ENCODE peak calls at places on chromosomes 3 and 15, in ten cellular contexts. One of them, this sample, is unnamed.

GRCh38 chr3:43733459-43734384 is 43.0 kb downstream of the ABHD5 start:
- DNase-seq in osteoblast: no peak
- DNase-seq in brain microvascular endothelial cell: peak; percentile 71
- DNase-seq in HepG2: no peak
- DNase-seq in caudate nucleus: no peak
- DNase-seq in tibial nerve: no peak
- DNase-seq in GM23248: peak; percentile 90
- DNase-seq in CD4-positive, CD25-positive, alpha-beta regulatory T cell: no peak
- DNase-seq in PC-9: no peak
- DNase-seq in HL-60: no peak
- DNase-seq in this sample: no peak

GRCh38 chr15:99251436-99251821 is at the start of gene LRRC28:
- DNase-seq in brain microvascular endothelial cell: no peak
- DNase-seq in HepG2: peak; percentile 20
- DNase-seq in GM23248: no peak
- DNase-seq in caudate nucleus: no peak
- DNase-seq in HL-60: no peak
- DNase-seq in osteoblast: no peak
- DNase-seq in CD4-positive, CD25-positive, alpha-beta regulatory T cell: no peak
- DNase-seq in PC-9: no peak
- DNase-seq in tibial nerve: no peak
- DNase-seq in this sample: no peak

GRCh38 chr3:190671658-190672057 is 157.8 kb downstream of the IL1RAP start:
- DNase-seq in brain microvascular endothelial cell: peak; percentile 24
- DNase-seq in GM23248: peak; percentile 34
- DNase-seq in caudate nucleus: no peak
- DNase-seq in PC-9: no peak
- DNase-seq in tibial nerve: no peak
- DNase-seq in CD4-positive, CD25-positive, alpha-beta regulatory T cell: no peak
- DNase-seq in HL-60: no peak
- DNase-seq in HepG2: no peak
- DNase-seq in osteoblast: no peak
- DNase-seq in this sample: no peak

GRCh38 chr3:42526616-42527367 is 24.3 kb downstream of the VIPR1 start:
- DNase-seq in CD4-positive, CD25-positive, alpha-beta regulatory T cell: peak; percentile 73
- DNase-seq in PC-9: no peak
- DNase-seq in tibial nerve: no peak
- DNase-seq in HL-60: no peak
- DNase-seq in caudate nucleus: no peak
- DNase-seq in GM23248: no peak
- DNase-seq in osteoblast: peak; percentile 73
- DNase-seq in brain microvascular endothelial cell: no peak
- DNase-seq in HepG2: no peak
- DNase-seq in this sample: no peak

GRCh38 chr3:155497930-155498647 is 204.6 kb upstream of the STRIT1 start:
- DNase-seq in tibial nerve: no peak
- DNase-seq in PC-9: peak; percentile 68
- DNase-seq in brain microvascular endothelial cell: peak; percentile 92
- DNase-seq in osteoblast: peak; percentile 87
- DNase-seq in HL-60: no peak
- DNase-seq in HepG2: peak; percentile 7
- DNase-seq in CD4-positive, CD25-positive, alpha-beta regulatory T cell: no peak
- DNase-seq in GM23248: peak; percentile 94
- DNase-seq in caudate nucleus: no peak
- DNase-seq in this sample: no peak

GRCh38 chr3:59820352-59820934 is 770.6 kb upstream of the CFAP20DC start:
- DNase-seq in HepG2: no peak
- DNase-seq in GM23248: peak; percentile 71
- DNase-seq in caudate nucleus: no peak
- DNase-seq in CD4-positive, CD25-positive, alpha-beta regulatory T cell: no peak
- DNase-seq in HL-60: no peak
- DNase-seq in PC-9: peak; percentile 64
- DNase-seq in tibial nerve: no peak
- DNase-seq in osteoblast: peak; percentile 52
- DNase-seq in brain microvascular endothelial cell: peak; percentile 43
- DNase-seq in this sample: no peak

GRCh38 chr3:127145266-127145665 is 47.7 kb upstream of the PRR23E start:
- DNase-seq in tibial nerve: no peak
- DNase-seq in brain microvascular endothelial cell: no peak
- DNase-seq in PC-9: no peak
- DNase-seq in caudate nucleus: no peak
- DNase-seq in CD4-positive, CD25-positive, alpha-beta regulatory T cell: no peak
- DNase-seq in HL-60: no peak
- DNase-seq in HepG2: no peak
- DNase-seq in osteoblast: no peak
- DNase-seq in GM23248: no peak
- DNase-seq in this sample: no peak

GRCh38 chr3:182583545-182583944 is 209.8 kb upstream of the ATP11B start:
- DNase-seq in tibial nerve: no peak
- DNase-seq in osteoblast: no peak
- DNase-seq in HL-60: no peak
- DNase-seq in caudate nucleus: no peak
- DNase-seq in CD4-positive, CD25-positive, alpha-beta regulatory T cell: no peak
- DNase-seq in GM23248: no peak
- DNase-seq in HepG2: no peak
- DNase-seq in brain microvascular endothelial cell: no peak
- DNase-seq in PC-9: no peak
- DNase-seq in this sample: no peak

DNA sequence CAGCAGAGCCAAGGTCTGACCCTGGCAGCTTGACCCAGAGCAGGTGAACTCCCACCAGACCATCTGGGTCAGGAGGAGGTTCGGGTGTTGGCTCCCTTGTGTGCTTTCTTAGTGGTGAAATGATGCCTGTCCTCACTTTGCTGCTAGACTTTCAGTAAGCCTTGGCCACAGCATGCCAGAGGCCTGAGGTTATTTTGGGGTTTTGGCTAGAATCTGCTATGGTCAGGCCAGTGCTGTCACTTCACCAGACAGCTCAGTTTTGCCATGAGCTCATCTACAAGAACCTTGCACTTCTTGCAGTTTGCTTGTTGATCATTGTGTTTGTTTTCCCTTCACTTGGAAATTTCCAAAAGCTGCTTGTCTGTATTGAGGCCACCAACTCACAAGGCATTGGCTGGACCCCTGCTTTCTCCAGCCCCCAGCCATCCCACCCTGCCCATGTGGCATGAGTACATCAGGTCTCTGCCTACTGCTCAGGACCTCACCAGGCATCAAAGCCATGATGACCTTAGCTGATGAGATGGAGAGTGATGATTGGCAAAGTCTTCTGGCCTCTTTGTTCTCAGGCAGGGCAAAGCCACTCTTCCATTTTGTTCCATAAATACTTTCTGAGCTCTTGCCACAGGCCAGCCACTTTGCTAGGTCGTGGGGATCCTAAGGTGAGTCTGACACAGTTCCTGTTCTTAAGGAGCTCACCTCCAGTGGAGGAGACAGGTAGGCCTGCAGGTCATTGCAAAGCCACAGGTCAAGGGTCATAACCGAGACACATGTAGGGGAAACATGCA is 122.6 kb downstream of the ARNT2 start:
- DNase-seq in GM23248: peak; percentile 92
- DNase-seq in brain microvascular endothelial cell: peak; percentile 60
- DNase-seq in HepG2: no peak
- DNase-seq in HL-60: no peak
- DNase-seq in osteoblast: peak; percentile 53
- DNase-seq in caudate nucleus: no peak
- DNase-seq in PC-9: no peak
- DNase-seq in CD4-positive, CD25-positive, alpha-beta regulatory T cell: no peak
- DNase-seq in tibial nerve: no peak
- DNase-seq in this sample: no peak
- H3K27ac ChIP-seq in GM23248: peak overlapping the region; percentile 59
- H3K27ac ChIP-seq in brain microvascular endothelial cell: no peak overlapping the region
- H3K27ac ChIP-seq in HepG2: no peak overlapping the region
- H3K27ac ChIP-seq in HL-60: no peak overlapping the region
- H3K27ac ChIP-seq in osteoblast: peak overlapping the region; percentile 88
- H3K27ac ChIP-seq in caudate nucleus: no peak overlapping the region
- H3K27ac ChIP-seq in PC-9: no peak overlapping the region
- H3K27ac ChIP-seq in CD4-positive, CD25-positive, alpha-beta regulatory T cell: no peak overlapping the region
- H3K27ac ChIP-seq in tibial nerve: no peak overlapping the region
- H3K27ac ChIP-seq in this sample: no peak overlapping the region

GRCh38 chr3:128493221-128494151 is 485 bp upstream of the GATA2 start:
- DNase-seq in HL-60: no peak
- DNase-seq in caudate nucleus: no peak
- DNase-seq in brain microvascular endothelial cell: no peak
- DNase-seq in GM23248: peak; percentile 38
- DNase-seq in HepG2: no peak
- DNase-seq in PC-9: no peak
- DNase-seq in CD4-positive, CD25-positive, alpha-beta regulatory T cell: no peak
- DNase-seq in tibial nerve: no peak
- DNase-seq in osteoblast: peak; percentile 85
- DNase-seq in this sample: no peak

GRCh38 chr3:128491071-128491899 is 1.7 kb downstream of the GATA2 start:
- DNase-seq in HL-60: no peak
- DNase-seq in GM23248: peak; percentile 35
- DNase-seq in PC-9: no peak
- DNase-seq in HepG2: no peak
- DNase-seq in tibial nerve: no peak
- DNase-seq in brain microvascular endothelial cell: no peak
- DNase-seq in CD4-positive, CD25-positive, alpha-beta regulatory T cell: no peak
- DNase-seq in osteoblast: peak; percentile 94
- DNase-seq in caudate nucleus: no peak
- DNase-seq in this sample: no peak

GRCh38 chr3:128494152-128494650 is 1.2 kb upstream of the GATA2 start:
- DNase-seq in brain microvascular endothelial cell: no peak
- DNase-seq in tibial nerve: no peak
- DNase-seq in osteoblast: peak; percentile 71
- DNase-seq in HL-60: no peak
- DNase-seq in HepG2: no peak
- DNase-seq in GM23248: no peak
- DNase-seq in CD4-positive, CD25-positive, alpha-beta regulatory T cell: no peak
- DNase-seq in caudate nucleus: no peak
- DNase-seq in PC-9: no peak
- DNase-seq in this sample: no peak

GRCh38 chr3:128491900-128492352 is 1.1 kb downstream of the GATA2 start:
- DNase-seq in GM23248: no peak
- DNase-seq in HepG2: no peak
- DNase-seq in PC-9: no peak
- DNase-seq in brain microvascular endothelial cell: no peak
- DNase-seq in osteoblast: peak; percentile 93
- DNase-seq in caudate nucleus: no peak
- DNase-seq in CD4-positive, CD25-positive, alpha-beta regulatory T cell: no peak
- DNase-seq in HL-60: no peak
- DNase-seq in tibial nerve: no peak
- DNase-seq in this sample: no peak

DNA sequence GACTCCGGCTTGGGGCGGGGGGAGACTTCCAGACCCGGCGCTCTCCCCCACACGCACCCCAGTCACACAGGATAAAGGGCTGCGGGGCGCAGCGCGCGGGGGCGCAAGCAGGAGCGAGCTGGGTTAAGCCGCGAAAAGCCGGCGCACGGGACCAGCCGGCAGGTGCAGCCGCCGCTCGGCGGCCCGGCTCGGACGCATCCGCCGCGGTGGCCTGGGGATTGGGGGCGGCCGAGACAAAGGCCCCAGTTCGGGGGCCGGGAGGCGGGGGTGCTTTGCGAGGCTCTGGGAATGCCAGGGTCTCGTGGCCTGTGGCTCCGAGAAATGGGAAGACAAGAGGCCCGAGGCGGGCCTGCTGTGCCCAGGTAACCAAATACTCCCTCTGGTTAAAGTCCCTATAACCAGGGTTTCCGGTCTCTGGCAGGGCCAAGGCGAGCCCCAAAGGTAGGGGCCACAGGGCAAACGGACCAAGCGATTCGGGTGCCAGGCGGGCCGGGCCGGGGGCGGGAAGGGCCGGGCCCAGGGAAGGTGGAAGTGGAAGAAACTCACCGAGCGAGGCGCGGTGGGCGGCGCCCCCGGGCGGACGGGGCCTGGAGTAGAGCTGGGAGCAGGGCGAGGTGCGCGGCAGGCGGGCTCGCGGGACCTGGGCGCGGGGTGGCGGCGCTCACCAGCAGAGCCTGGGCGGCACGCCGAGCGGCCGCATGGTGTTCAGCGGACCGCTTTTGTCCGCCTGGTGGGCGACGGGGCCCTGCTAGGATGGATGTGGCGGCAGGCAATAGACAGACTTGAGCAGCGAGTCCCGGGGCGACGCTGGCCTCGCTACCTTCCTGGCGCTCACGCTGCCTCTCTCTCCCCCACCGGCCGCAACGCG is at the start of gene GATA2:
- DNase-seq in HL-60: peak; percentile 31
- DNase-seq in tibial nerve: no peak
- DNase-seq in osteoblast: peak; percentile 69
- DNase-seq in PC-9: no peak
- DNase-seq in brain microvascular endothelial cell: no peak
- DNase-seq in GM23248: peak; percentile 59
- DNase-seq in CD4-positive, CD25-positive, alpha-beta regulatory T cell: no peak
- DNase-seq in HepG2: no peak
- DNase-seq in caudate nucleus: no peak
- DNase-seq in this sample: no peak
- H3K27ac ChIP-seq in HL-60: no peak within 1 kb of the TSS
- H3K27ac ChIP-seq in tibial nerve: no peak within 1 kb of the TSS
- H3K27ac ChIP-seq in osteoblast: no peak within 1 kb of the TSS
- H3K27ac ChIP-seq in PC-9: no peak within 1 kb of the TSS
- H3K27ac ChIP-seq in brain microvascular endothelial cell: no peak within 1 kb of the TSS
- H3K27ac ChIP-seq in GM23248: no peak within 1 kb of the TSS
- H3K27ac ChIP-seq in CD4-positive, CD25-positive, alpha-beta regulatory T cell: no peak within 1 kb of the TSS
- H3K27ac ChIP-seq in HepG2: no peak within 1 kb of the TSS
- H3K27ac ChIP-seq in caudate nucleus: no peak within 1 kb of the TSS
- H3K27ac ChIP-seq in this sample: no peak within 1 kb of the TSS

GRCh38 chr15:28101201-28101600 is 2.1 kb upstream of the OCA2 start:
- DNase-seq in HL-60: no peak
- DNase-seq in CD4-positive, CD25-positive, alpha-beta regulatory T cell: no peak
- DNase-seq in GM23248: no peak
- DNase-seq in brain microvascular endothelial cell: no peak
- DNase-seq in osteoblast: peak; percentile 69
- DNase-seq in HepG2: no peak
- DNase-seq in PC-9: no peak
- DNase-seq in caudate nucleus: no peak
- DNase-seq in tibial nerve: no peak
- DNase-seq in this sample: no peak

GRCh38 chr15:28098766-28099554 is at the start of gene OCA2:
- DNase-seq in tibial nerve: no peak
- DNase-seq in osteoblast: peak; percentile 89
- DNase-seq in GM23248: peak; percentile 59
- DNase-seq in HL-60: no peak
- DNase-seq in brain microvascular endothelial cell: no peak
- DNase-seq in HepG2: peak; percentile 51
- DNase-seq in CD4-positive, CD25-positive, alpha-beta regulatory T cell: peak; percentile 27
- DNase-seq in PC-9: no peak
- DNase-seq in caudate nucleus: no peak
- DNase-seq in this sample: no peak

GRCh38 chr15:28100516-28101195 is 1.5 kb upstream of the OCA2 start:
- DNase-seq in brain microvascular endothelial cell: no peak
- DNase-seq in HepG2: no peak
- DNase-seq in GM23248: no peak
- DNase-seq in HL-60: no peak
- DNase-seq in osteoblast: peak; percentile 72
- DNase-seq in caudate nucleus: no peak
- DNase-seq in CD4-positive, CD25-positive, alpha-beta regulatory T cell: no peak
- DNase-seq in PC-9: no peak
- DNase-seq in tibial nerve: no peak
- DNase-seq in this sample: no peak

GRCh38 chr15:28098360-28098765 is 752 bp downstream of the OCA2 start:
- DNase-seq in GM23248: no peak
- DNase-seq in HepG2: no peak
- DNase-seq in CD4-positive, CD25-positive, alpha-beta regulatory T cell: no peak
- DNase-seq in PC-9: no peak
- DNase-seq in brain microvascular endothelial cell: no peak
- DNase-seq in osteoblast: no peak
- DNase-seq in HL-60: no peak
- DNase-seq in caudate nucleus: no peak
- DNase-seq in tibial nerve: no peak
- DNase-seq in this sample: no peak

GRCh38 chr15:28099555-28100140 is 533 bp upstream of the OCA2 start:
- DNase-seq in HepG2: no peak
- DNase-seq in CD4-positive, CD25-positive, alpha-beta regulatory T cell: no peak
- DNase-seq in HL-60: no peak
- DNase-seq in PC-9: no peak
- DNase-seq in osteoblast: no peak
- DNase-seq in brain microvascular endothelial cell: no peak
- DNase-seq in caudate nucleus: no peak
- DNase-seq in tibial nerve: no peak
- DNase-seq in GM23248: no peak
- DNase-seq in this sample: no peak
- H3K27ac ChIP-seq in HepG2: no peak overlapping the region
- H3K27ac ChIP-seq in CD4-positive, CD25-positive, alpha-beta regulatory T cell: no peak overlapping the region
- H3K27ac ChIP-seq in HL-60: no peak overlapping the region
- H3K27ac ChIP-seq in PC-9: no peak overlapping the region
- H3K27ac ChIP-seq in osteoblast: no peak overlapping the region
- H3K27ac ChIP-seq in brain microvascular endothelial cell: no peak overlapping the region
- H3K27ac ChIP-seq in caudate nucleus: no peak overlapping the region
- H3K27ac ChIP-seq in tibial nerve: no peak overlapping the region
- H3K27ac ChIP-seq in GM23248: no peak overlapping the region
- H3K27ac ChIP-seq in this sample: no peak overlapping the region

GRCh38 chr3:159782724-159783421 is 205.8 kb upstream of the IL12A start:
- DNase-seq in tibial nerve: no peak
- DNase-seq in brain microvascular endothelial cell: no peak
- DNase-seq in caudate nucleus: no peak
- DNase-seq in GM23248: no peak
- DNase-seq in HL-60: no peak
- DNase-seq in HepG2: peak; percentile 82
- DNase-seq in CD4-positive, CD25-positive, alpha-beta regulatory T cell: no peak
- DNase-seq in PC-9: no peak
- DNase-seq in osteoblast: no peak
- DNase-seq in this sample: no peak
- H3K27ac ChIP-seq in tibial nerve: no peak overlapping the region
- H3K27ac ChIP-seq in brain microvascular endothelial cell: no peak overlapping the region
- H3K27ac ChIP-seq in caudate nucleus: no peak overlapping the region
- H3K27ac ChIP-seq in GM23248: no peak overlapping the region
- H3K27ac ChIP-seq in HL-60: no peak overlapping the region
- H3K27ac ChIP-seq in HepG2: no peak overlapping the region
- H3K27ac ChIP-seq in CD4-positive, CD25-positive, alpha-beta regulatory T cell: no peak overlapping the region
- H3K27ac ChIP-seq in PC-9: no peak overlapping the region
- H3K27ac ChIP-seq in osteoblast: no peak overlapping the region
- H3K27ac ChIP-seq in this sample: no peak overlapping the region

This sample was measured in MM.1S.